ENCODE peak calls at places on chromosomes 13 and 19, in six cellular contexts. R is K562, G is upper lobe of left lung, O is HepG2, B is A549, L is GM12878. W is an unnamed sample.

GRCh38 chr19:44635581-44636438 is 7.9 kb upstream of the PVR start:
- ATAC-seq in R (no peak), G (peak), O (peak), B (peak), L (no peak), W (no peak)

GRCh38 chr13:26996965-26997752 is 174.5 kb downstream of the USP12 start:
- ATAC-seq in R (no peak), G (no peak), O (no peak), B (no peak), L (peak), W (no peak)

GRCh38 chr19:6737873-6738725 is 719 bp upstream of the GPR108 start:
- ATAC-seq in R (peak), G (peak), O (peak), B (peak), L (peak), W (peak)

GRCh38 chr13:40315416-40316064 is 350.9 kb downstream of the FOXO1 start:
- ATAC-seq in R (no peak), G (no peak), O (no peak), B (no peak), L (peak), W (peak)

GRCh38 chr19:3537101-3537437 is 1.9 kb upstream of the TEKTIP1 start:
- ATAC-seq in R (peak), G (peak), O (no peak), B (no peak), L (no peak), W (peak)

GRCh38 chr19:16969127-16969526 is 57.5 kb downstream of the CPAMD8 start:
- ATAC-seq in R (peak), G (peak), O (peak), B (no peak), L (peak), W (no peak)

GRCh38 chr19:46460981-46461380 is 10.4 kb downstream of the PNMA8A start:
- ATAC-seq in R (no peak), G (no peak), O (no peak), B (no peak), L (no peak), W (no peak)

GRCh38 chr19:3094638-3095374 is 644 bp downstream of the GNA11 start:
- ATAC-seq in R (peak), G (no peak), O (peak), B (peak), L (peak), W (no peak)

GRCh38 chr13:95553614-95554385 is 1.3 kb downstream of the CLDN10 start:
- ATAC-seq in R (no peak), G (peak), O (no peak), B (no peak), L (no peak), W (no peak)

GRCh38 chr13:74128171-74128767 is 5.9 kb downstream of the KLF12 start:
- ATAC-seq in R (no peak), G (no peak), O (no peak), B (no peak), L (no peak), W (no peak)

GRCh38 chr13:92355213-92355612 is 871.4 kb upstream of the GPC6 start:
- ATAC-seq in R (peak), G (no peak), O (peak), B (no peak), L (no peak), W (no peak)

GRCh38 chr19:33339016-33339749 is 34.3 kb upstream of the CEBPG start:
- ATAC-seq in R (no peak), G (no peak), O (no peak), B (no peak), L (no peak), W (no peak)

GRCh38 chr19:28428644-28429348 is 784.2 kb downstream of the UQCRFS1 start:
- ATAC-seq in R (no peak), G (no peak), O (no peak), B (no peak), L (no peak), W (no peak)

GRCh38 chr19:28425431-28425931 is 787.5 kb downstream of the UQCRFS1 start:
- ATAC-seq in R (no peak), G (no peak), O (no peak), B (no peak), L (no peak), W (no peak)

GRCh38 chr19:28426110-28426901 is 786.6 kb downstream of the UQCRFS1 start:
- ATAC-seq in R (peak), G (no peak), O (no peak), B (no peak), L (no peak), W (no peak)

GRCh38 chr19:28427256-28428083 is 785.5 kb downstream of the UQCRFS1 start:
- ATAC-seq in R (peak), G (peak), O (no peak), B (no peak), L (no peak), W (no peak)

GRCh38 chr19:28426902-28427232 is 786.1 kb downstream of the UQCRFS1 start:
- ATAC-seq in R (peak), G (no peak), O (no peak), B (no peak), L (no peak), W (no peak)
- H3K27ac ChIP-seq in R (no peak), G (no peak), O (no peak), B (no peak), L (no peak), W (no peak)

GRCh38 chr19:40210919-40211318 is 7.3 kb downstream of the TTC9B start:
- ATAC-seq in R (peak), G (no peak), O (no peak), B (no peak), L (no peak), W (no peak)
- H3K4me3 ChIP-seq in R (no peak), G (no peak), O (no peak), B (no peak), L (no peak), W (no peak)

GRCh38 chr13:102145750-102146149 is 256.1 kb downstream of the FGF14 start:
- ATAC-seq in R (no peak), G (no peak), O (no peak), B (no peak), L (no peak), W (no peak)

GRCh38 chr13:102142473-102142826 is 259.4 kb downstream of the FGF14 start:
- ATAC-seq in R (no peak), G (no peak), O (no peak), B (no peak), L (no peak), W (no peak)

GRCh38 chr13:102141625-102142472 is 260.0 kb downstream of the FGF14 start:
- ATAC-seq in R (no peak), G (peak), O (no peak), B (no peak), L (peak), W (no peak)

GRCh38 chr13:102152790-102153189 is 249.1 kb downstream of the FGF14 start:
- ATAC-seq in R (no peak), G (no peak), O (no peak), B (no peak), L (no peak), W (no peak)

DNA sequence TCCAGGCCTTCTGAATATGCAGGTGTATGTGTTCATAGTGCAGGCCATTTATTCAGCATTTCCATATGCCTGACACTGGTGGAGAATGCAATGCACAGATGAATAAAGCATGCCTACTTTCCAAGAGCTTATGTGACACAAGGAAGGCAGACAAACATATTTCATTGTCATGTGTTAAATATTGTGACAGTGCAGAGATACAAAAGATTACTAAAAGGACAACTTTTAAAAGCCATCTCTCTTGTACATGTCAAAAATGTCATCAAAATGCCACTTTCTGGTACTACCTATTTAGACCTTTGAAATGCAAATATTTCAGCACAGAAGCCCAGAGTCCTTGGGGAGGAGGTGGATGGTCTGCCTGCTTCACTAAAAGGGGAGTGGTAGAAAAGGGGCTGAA is 254.5 kb downstream of the FGF14 start:
- ATAC-seq in R (no peak), G (no peak), O (no peak), B (no peak), L (no peak), W (no peak)
- TF ChIP-seq EP300 in R (no peak), G (no peak), O (no peak), B (no peak), L (no peak), W (no peak)

DNA sequence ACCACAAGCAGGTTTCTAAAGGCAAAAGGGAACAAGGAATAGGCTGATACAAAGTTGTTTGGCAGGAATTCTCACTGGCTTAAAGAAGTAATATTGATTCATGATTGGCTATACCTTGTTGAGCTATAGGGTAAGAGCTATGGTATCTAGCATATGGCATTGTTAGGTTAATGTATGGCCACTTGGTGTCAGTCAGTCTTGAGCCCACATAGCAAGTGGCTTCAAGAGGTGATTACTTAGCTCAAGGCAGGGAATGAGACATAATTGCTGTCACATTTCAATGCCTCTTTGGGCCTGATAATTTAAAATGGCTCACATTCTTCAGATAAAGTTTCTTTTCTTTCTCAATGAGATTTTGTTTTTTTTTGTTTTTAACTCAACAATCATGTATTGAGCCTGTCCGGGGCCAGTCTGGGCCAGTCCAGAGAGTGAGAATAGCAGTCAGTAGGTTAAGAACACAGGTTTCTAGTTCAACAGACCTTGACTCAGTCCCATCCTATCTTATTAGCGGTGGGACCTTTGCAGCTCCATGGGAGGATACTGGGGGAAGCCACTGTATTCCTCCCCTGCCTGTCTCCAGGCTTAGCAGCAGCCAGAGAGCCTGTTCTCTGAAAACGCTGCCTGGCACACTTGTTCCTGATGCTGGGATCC is 45.8 kb upstream of the RCBTB2 start:
- ATAC-seq in R (no peak), G (peak), O (no peak), B (no peak), L (peak), W (no peak)
- H3K27ac ChIP-seq in R (no peak), G (peak), O (no peak), B (no peak), L (peak), W (peak)

DNA sequence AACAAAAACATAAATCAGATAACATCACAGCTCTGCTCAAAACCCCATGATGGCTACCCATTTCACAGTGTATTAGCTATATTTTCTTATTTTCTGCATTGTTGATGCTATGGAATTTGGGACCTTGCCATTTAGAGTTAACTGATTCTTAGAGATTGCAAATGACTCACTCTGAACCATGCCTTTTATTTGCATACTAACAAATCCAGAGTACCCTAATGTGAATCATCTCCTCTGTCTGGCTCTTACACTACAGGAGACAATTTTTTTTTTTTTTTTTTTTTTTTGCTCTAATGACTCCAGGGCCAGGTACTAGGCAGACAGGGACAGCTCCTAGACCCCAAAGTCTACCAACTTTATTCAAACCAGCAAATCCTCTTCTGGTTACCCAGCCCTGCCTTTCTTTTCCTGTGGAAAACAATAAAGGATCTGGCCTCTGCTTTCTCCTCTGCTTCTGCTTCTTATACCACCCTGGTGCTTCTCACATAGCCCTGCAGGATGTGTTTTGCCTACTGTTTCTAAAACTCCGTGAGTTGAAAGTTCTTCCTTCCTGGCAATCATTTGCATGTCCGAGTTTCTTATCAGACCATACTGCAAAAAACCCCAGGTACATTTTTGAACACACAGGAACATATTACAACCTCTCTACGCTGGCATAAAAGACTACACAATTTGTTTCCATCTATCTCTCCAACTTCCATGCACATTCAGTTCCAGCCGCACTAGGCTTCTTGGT is 10.6 kb upstream of the ZNF460 start:
- ATAC-seq in R (no peak), G (no peak), O (no peak), B (peak), L (peak), W (no peak)
- H3K4me3 ChIP-seq in R (no peak), G (no peak), O (no peak), B (no peak), L (peak), W (no peak)

GRCh38 chr19:38529610-38530009 is 88.1 kb downstream of the MAP4K1 start:
- ATAC-seq in R (no peak), G (no peak), O (no peak), B (no peak), L (no peak), W (no peak)
- TF ChIP-seq EP300 in R (no peak), G (no peak), O (no peak), B (no peak), L (no peak), W (no peak)

GRCh38 chr13:60410299-60410698 is 13.3 kb downstream of the TDRD3 start:
- ATAC-seq in R (peak), G (no peak), O (no peak), B (no peak), L (peak), W (no peak)
- H3K27ac ChIP-seq in R (peak), G (no peak), O (no peak), B (no peak), L (no peak), W (no peak)

DNA sequence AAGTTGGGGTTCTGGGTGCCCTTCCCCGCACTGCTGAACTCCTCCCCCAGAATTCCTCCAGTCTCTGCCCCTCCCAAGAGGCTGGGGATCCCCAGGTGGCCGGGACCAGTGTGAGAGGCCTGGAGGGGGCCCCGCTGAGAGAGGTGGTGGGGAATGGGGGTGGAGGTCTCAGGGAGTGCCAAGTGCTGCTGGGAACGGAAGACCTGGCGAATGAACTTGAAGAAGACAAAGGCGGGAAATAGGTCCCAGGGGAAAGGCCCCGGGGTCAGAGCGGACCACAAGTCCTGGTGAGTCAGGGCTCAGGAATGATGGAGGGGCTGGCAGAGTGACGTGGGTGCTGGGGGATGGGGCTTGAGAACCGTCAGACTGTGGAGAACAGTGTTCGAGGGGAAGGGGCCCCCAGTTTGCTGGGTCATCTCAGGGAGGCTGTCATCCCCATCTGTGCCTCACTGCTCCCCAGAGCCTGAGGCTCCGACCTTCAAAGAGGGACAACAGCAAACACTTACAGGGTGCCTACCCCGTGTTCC is 15.8 kb upstream of the SEMA6B start:
- ATAC-seq in R (peak), G (peak), O (peak), B (peak), L (peak), W (peak)
- H3K4me3 ChIP-seq in R (no peak), G (no peak), O (no peak), B (no peak), L (no peak), W (no peak)

W was measured in gastroesophageal sphincter.